ENCODE peak calls at places on chromosomes 16 and 17, in five cellular contexts. X is epithelial cell of proximal tubule; Z is choroid plexus epithelial cell; R is central memory CD4-positive, alpha-beta T cell; N is T-helper 17 cell. U is an unnamed sample.

GRCh38 chr17:50148226-50149098 is 2.0 kb downstream of the PPP1R9B start:
- DNase-seq in X (no peak), Z (no peak), R (peak), N (peak), U (peak)

GRCh38 chr16:52492789-52493357 is 54.1 kb downstream of the TOX3 start:
- DNase-seq in X (no peak), Z (no peak), R (no peak), N (no peak), U (no peak)

GRCh38 chr17:58575511-58575910 is 61.1 kb upstream of the MTMR4 start:
- DNase-seq in X (peak), Z (peak), R (no peak), N (no peak), U (no peak)

GRCh38 chr16:28872952-28873351 is 5.3 kb upstream of the ATP2A1 start:
- DNase-seq in X (no peak), Z (no peak), R (no peak), N (no peak), U (no peak)

GRCh38 chr17:57431415-57431814 is 175.1 kb downstream of the MSI2 start:
- DNase-seq in X (no peak), Z (no peak), R (no peak), N (no peak), U (no peak)

GRCh38 chr16:47278571-47278970 is 134.8 kb upstream of the NETO2 start:
- DNase-seq in X (no peak), Z (no peak), R (no peak), N (no peak), U (no peak)

GRCh38 chr17:64635647-64636305 is 26.3 kb downstream of the SMURF2 start:
- DNase-seq in X (no peak), Z (peak), R (no peak), N (no peak), U (no peak)

GRCh38 chr17:17398188-17398927 is 78.4 kb upstream of the MED9 start:
- DNase-seq in X (no peak), Z (no peak), R (no peak), N (no peak), U (no peak)

GRCh38 chr16:3145660-3146059 is 10.8 kb downstream of the ZNF213 start:
- DNase-seq in X (no peak), Z (no peak), R (no peak), N (no peak), U (no peak)

GRCh38 chr17:47644324-47644723 is 5.4 kb upstream of the KPNB1 start:
- DNase-seq in X (no peak), Z (no peak), R (no peak), N (no peak), U (no peak)

GRCh38 chr16:87570938-87571867 is 31.1 kb upstream of the JPH3 start:
- DNase-seq in X (no peak), Z (peak), R (no peak), N (no peak), U (peak)

GRCh38 chr17:74432484-74433391 is 850 bp downstream of the GPRC5C start:
- DNase-seq in X (no peak), Z (no peak), R (no peak), N (no peak), U (no peak)